ENCODE peak calls at places on chromosomes 4 and X, in five cellular contexts. One of them, this sample, is unnamed.

GRCh38 chr4:76947369-76947768 is 2.2 kb upstream of the SEPTIN11 start:
- DNase-seq in mammary epithelial cell: no peak
- DNase-seq in ELR: peak
- DNase-seq in T-helper 1 cell: no peak
- DNase-seq in CD4-positive, alpha-beta T cell: no peak
- DNase-seq in this sample: no peak

GRCh38 chr4:33316033-33316432 is 2595.9 kb downstream of the PCDH7 start:
- DNase-seq in mammary epithelial cell: no peak
- DNase-seq in ELR: peak
- DNase-seq in T-helper 1 cell: no peak
- DNase-seq in CD4-positive, alpha-beta T cell: no peak
- DNase-seq in this sample: no peak

GRCh38 chr4:35939746-35940145 is 304.6 kb downstream of the ARAP2 start:
- DNase-seq in mammary epithelial cell: no peak
- DNase-seq in ELR: no peak
- DNase-seq in T-helper 1 cell: no peak
- DNase-seq in CD4-positive, alpha-beta T cell: no peak
- DNase-seq in this sample: no peak

GRCh38 chr4:13268165-13268564 is 216.0 kb downstream of the RAB28 start:
- DNase-seq in mammary epithelial cell: no peak
- DNase-seq in ELR: no peak
- DNase-seq in T-helper 1 cell: no peak
- DNase-seq in CD4-positive, alpha-beta T cell: no peak
- DNase-seq in this sample: no peak

GRCh38 chr4:13912966-13913365 is 285.4 kb upstream of the BOD1L1 start:
- DNase-seq in mammary epithelial cell: no peak
- DNase-seq in ELR: no peak
- DNase-seq in T-helper 1 cell: no peak
- DNase-seq in CD4-positive, alpha-beta T cell: no peak
- DNase-seq in this sample: no peak

GRCh38 chr4:52037730-52038108 is 380 bp downstream of the SGCB start:
- DNase-seq in mammary epithelial cell: peak
- DNase-seq in ELR: peak
- DNase-seq in T-helper 1 cell: peak
- DNase-seq in CD4-positive, alpha-beta T cell: peak
- DNase-seq in this sample: peak

GRCh38 chr4:110197421-110198398 is 705 bp downstream of the ELOVL6 start:
- DNase-seq in mammary epithelial cell: peak
- DNase-seq in ELR: peak
- DNase-seq in T-helper 1 cell: peak
- DNase-seq in CD4-positive, alpha-beta T cell: peak
- DNase-seq in this sample: peak

GRCh38 chr4:8832130-8832930 is 39.3 kb downstream of the HMX1 start:
- DNase-seq in mammary epithelial cell: no peak
- DNase-seq in ELR: no peak
- DNase-seq in T-helper 1 cell: no peak
- DNase-seq in CD4-positive, alpha-beta T cell: no peak
- DNase-seq in this sample: no peak

GRCh38 chr4:149370002-149370401 is 445.6 kb downstream of the IQCM start:
- DNase-seq in mammary epithelial cell: no peak
- DNase-seq in ELR: no peak
- DNase-seq in T-helper 1 cell: no peak
- DNase-seq in CD4-positive, alpha-beta T cell: no peak
- DNase-seq in this sample: no peak

GRCh38 chr4:100695039-100695654 is 177.3 kb upstream of the EMCN start:
- DNase-seq in mammary epithelial cell: no peak
- DNase-seq in ELR: no peak
- DNase-seq in T-helper 1 cell: no peak
- DNase-seq in CD4-positive, alpha-beta T cell: no peak
- DNase-seq in this sample: no peak

GRCh38 chrX:128438082-128438481 is 385.9 kb upstream of the ACTRT1 start:
- DNase-seq in mammary epithelial cell: no peak
- DNase-seq in ELR: no peak
- DNase-seq in T-helper 1 cell: no peak
- DNase-seq in CD4-positive, alpha-beta T cell: no peak
- DNase-seq in this sample: no peak